ENCODE peak calls at places on chromosome 13, in four cellular contexts. H is H54, M is iris pigment epithelial cell, E is EH. D is an unnamed sample.

GRCh38 chr13:26811636-26812035 is 51.0 kb upstream of the GPR12 start:
- DNase-seq in H (no peak), M (no peak), E (no peak), D (no peak)

GRCh38 chr13:97125051-97125809 is 96.9 kb upstream of the MBNL2 start:
- DNase-seq in E (peak), H (no peak), M (peak), D (no peak)

GRCh38 chr13:111899714-111900389 is 167.1 kb upstream of the SOX1 start:
- DNase-seq in M (no peak), E (no peak), H (no peak), D (no peak)

GRCh38 chr13:23570099-23570926 is at the start of gene TNFRSF19:
- DNase-seq in M (peak), E (peak), H (no peak), D (peak)

GRCh38 chr13:83546476-83546875 is 335.8 kb downstream of the SLITRK1 start:
- DNase-seq in M (no peak), E (peak), H (no peak), D (no peak)

GRCh38 chr13:114099191-114099590 is 33.2 kb downstream of the RASA3 start:
- DNase-seq in E (peak), M (peak), H (peak), D (peak)

GRCh38 chr13:83297591-83298305 is 584.5 kb downstream of the SLITRK1 start:
- DNase-seq in M (peak), E (no peak), H (no peak), D (no peak)

GRCh38 chr13:99028890-99029289 is 51.0 kb upstream of the DOCK9 start:
- DNase-seq in H (no peak), M (no peak), E (no peak), D (no peak)

GRCh38 chr13:89457977-89458376 is 1786.8 kb downstream of the SLITRK5 start:
- DNase-seq in M (peak), H (peak), E (no peak), D (no peak)

GRCh38 chr13:24679686-24680085 is 522 bp upstream of the ATP12A start:
- DNase-seq in H (no peak), M (no peak), E (no peak), D (no peak)

D was measured in prostate gland.